ENCODE peak calls at places on chromosome 16, in six cellular contexts. W is GM12864; X is LoVo; E is activated CD8-positive, alpha-beta memory T cell treated with anti-CD3 and anti-CD28 coated beads, Interleukin-2, amount 50 U/mL, for 48 hours; J is T-helper 2 cell; G is amygdala. A is an unnamed sample.

GRCh38 chr16:30416047-30416603 is 8.7 kb downstream of the ZNF771 start:
- DNase-seq in W (no peak), X (no peak), E (no peak), J (no peak), G (no peak), A (no peak)

GRCh38 chr16:16083421-16084156 is 134.2 kb downstream of the ABCC1 start:
- DNase-seq in W (no peak), X (no peak), E (no peak), J (no peak), G (no peak), A (no peak)

GRCh38 chr16:12729448-12729847 is 74.2 kb downstream of the CPPED1 start:
- DNase-seq in W (no peak), X (no peak), E (no peak), J (no peak), G (no peak), A (no peak)

GRCh38 chr16:1197237-1197866 is 27.7 kb downstream of the TPSG1 start:
- DNase-seq in W (no peak), X (no peak), E (no peak), J (no peak), G (no peak), A (peak)

GRCh38 chr16:85652431-85653221 is 36.1 kb downstream of the GINS2 start:
- DNase-seq in W (no peak), X (no peak), E (peak), J (no peak), G (no peak), A (peak)

GRCh38 chr16:19830902-19831555 is 53.6 kb downstream of the GPRC5B start:
- DNase-seq in W (no peak), X (no peak), E (no peak), J (no peak), G (no peak), A (no peak)

GRCh38 chr16:87463722-87464690 is 28.8 kb downstream of the ZCCHC14 start:
- DNase-seq in W (no peak), X (no peak), E (no peak), J (no peak), G (no peak), A (no peak)

GRCh38 chr16:66199189-66199588 is 167.3 kb upstream of the CDH5 start:
- DNase-seq in W (no peak), X (no peak), E (no peak), J (no peak), G (no peak), A (no peak)

GRCh38 chr16:57994778-57995177 is 5.7 kb downstream of the ZNF319 start:
- DNase-seq in W (no peak), X (peak), E (no peak), J (no peak), G (no peak), A (no peak)

GRCh38 chr16:29857133-29857760 is 5.8 kb downstream of the CDIPT start:
- DNase-seq in W (no peak), X (no peak), E (no peak), J (no peak), G (no peak), A (no peak)

GRCh38 chr16:74667215-74667765 is 613 bp upstream of the RFWD3 start:
- DNase-seq in W (no peak), X (peak), E (peak), J (no peak), G (no peak), A (peak)

GRCh38 chr16:12271006-12271405 is 294.5 kb downstream of the SNX29 start:
- DNase-seq in W (no peak), X (no peak), E (no peak), J (no peak), G (no peak), A (no peak)

GRCh38 chr16:57758331-57759117 is 23.0 kb downstream of the KATNB1 start:
- DNase-seq in W (no peak), X (no peak), E (no peak), J (no peak), G (no peak), A (no peak)

GRCh38 chr16:59121411-59121810 is 387.3 kb upstream of the GOT2 start:
- DNase-seq in W (no peak), X (no peak), E (no peak), J (no peak), G (no peak), A (no peak)

GRCh38 chr16:69315486-69316311 is 4.5 kb downstream of the VPS4A start:
- DNase-seq in W (no peak), X (no peak), E (no peak), J (no peak), G (no peak), A (no peak)

GRCh38 chr16:71895679-71896385 is 501 bp downstream of the IST1 start:
- DNase-seq in W (no peak), X (no peak), E (no peak), J (no peak), G (no peak), A (peak)

GRCh38 chr16:89349947-89350633 is 132.6 kb downstream of the ZNF778 start:
- DNase-seq in W (no peak), X (no peak), E (no peak), J (no peak), G (no peak), A (no peak)

GRCh38 chr16:68296693-68297092 is 14.1 kb downstream of the SLC7A6OS start:
- DNase-seq in W (no peak), X (no peak), E (no peak), J (no peak), G (no peak), A (no peak)

GRCh38 chr16:85935957-85936760 is 37.2 kb downstream of the IRF8 start:
- DNase-seq in W (peak), X (no peak), E (peak), J (no peak), G (no peak), A (no peak)

GRCh38 chr16:57071840-57072541 is 20.4 kb upstream of the CPNE2 start:
- DNase-seq in W (no peak), X (no peak), E (no peak), J (no peak), G (no peak), A (no peak)

GRCh38 chr16:26830716-26831115 is 236.0 kb upstream of the C16orf82 start:
- DNase-seq in W (no peak), X (no peak), E (no peak), J (no peak), G (no peak), A (peak)

GRCh38 chr16:4214215-4214621 is 27.7 kb downstream of the SRL start:
- DNase-seq in W (no peak), X (peak), E (no peak), J (no peak), G (no peak), A (no peak)

GRCh38 chr16:29858149-29858899 is 4.7 kb downstream of the CDIPT start:
- DNase-seq in W (no peak), X (no peak), E (no peak), J (no peak), G (no peak), A (no peak)

GRCh38 chr16:56675685-56676210 is 6.1 kb downstream of the MT1H start:
- DNase-seq in W (no peak), X (no peak), E (peak), J (no peak), G (no peak), A (no peak)

GRCh38 chr16:15866451-15866850 is 9.6 kb upstream of the MYH11 start:
- DNase-seq in W (no peak), X (no peak), E (no peak), J (no peak), G (no peak), A (no peak)

GRCh38 chr16:54237-54581 is 581 bp downstream of the SNRNP25 start:
- DNase-seq in W (no peak), X (no peak), E (no peak), J (no peak), G (no peak), A (no peak)

GRCh38 chr16:56625943-56626654 is 518 bp downstream of the MT1E start:
- DNase-seq in W (no peak), X (no peak), E (no peak), J (no peak), G (no peak), A (no peak)

GRCh38 chr16:80924372-80924978 is 82.2 kb downstream of the CMC2 start:
- DNase-seq in W (peak), X (peak), E (peak), J (no peak), G (no peak), A (peak)

GRCh38 chr16:81846105-81846504 is 67.0 kb downstream of the PLCG2 start:
- DNase-seq in W (no peak), X (peak), E (no peak), J (no peak), G (no peak), A (no peak)

A was measured in SHP77.